ENCODE peak calls at places on chromosome 5, in five cellular contexts. P, V, W, M and D are unnamed samples.

GRCh38 chr5:17813214-17813613 is 179.0 kb downstream of the TAF11L14 start:
- DNase-seq in W (no peak), M (peak; percentile 87), V (no peak), P (no peak), D (no peak)

GRCh38 chr5:138336952-138337684 is 948 bp upstream of the FAM53C start:
- DNase-seq in W (peak; percentile 68), P (no peak), M (no peak), V (no peak), D (peak; percentile 85)

GRCh38 chr5:95644351-95645042 is 2.1 kb upstream of the RFESD start:
- DNase-seq in M (no peak), P (peak; percentile 67), V (no peak), W (peak; percentile 35), D (peak; percentile 62)

GRCh38 chr5:112245616-112246015 is 173.5 kb downstream of the EPB41L4A start:
- DNase-seq in M (no peak), W (no peak), V (no peak), P (peak; percentile 18), D (no peak)

GRCh38 chr5:172548311-172548731 is 92.7 kb upstream of the NEURL1B start:
- DNase-seq in P (no peak), V (no peak), M (no peak), W (no peak), D (no peak)

GRCh38 chr5:55418994-55419991 is 111.5 kb downstream of the MTREX start:
- DNase-seq in W (no peak), V (no peak), P (peak; percentile 59), M (no peak), D (peak; percentile 50)

GRCh38 chr5:179827684-179828083 is 7.0 kb downstream of the SQSTM1 start:
- DNase-seq in M (no peak), P (no peak), W (no peak), V (no peak), D (no peak)

GRCh38 chr5:176611435-176611834 is 1.5 kb upstream of the GPRIN1 start:
- DNase-seq in P (peak; percentile 85), W (peak; percentile 69), M (no peak), V (peak; percentile 26), D (peak; percentile 87)

GRCh38 chr5:178205749-178206047 is 1.4 kb downstream of the HNRNPAB start:
- DNase-seq in P (no peak), V (no peak), W (no peak), M (no peak), D (no peak)

GRCh38 chr5:54769746-54770145 is 215.6 kb downstream of the ESM1 start:
- DNase-seq in V (no peak), P (no peak), M (no peak), W (no peak), D (no peak)

GRCh38 chr5:169933624-169934023 is 46.7 kb downstream of the INSYN2B start:
- DNase-seq in W (no peak), P (no peak), V (no peak), M (no peak), D (no peak)